ENCODE peak calls at places on chromosomes 5 and 9, in four cellular contexts. S is K562, G is GM12878, W is HepG2. R is an unnamed sample.

GRCh38 chr5:124948062-124948753 is 201.8 kb upstream of the ZNF608 start:
- DNase-seq in S (no peak), G (no peak), W (no peak), R (no peak)

GRCh38 chr5:39517800-39518199 is 93.0 kb upstream of the DAB2 start:
- DNase-seq in S (no peak), G (no peak), W (no peak), R (no peak)

GRCh38 chr9:13485068-13485596 is 205.6 kb upstream of the MPDZ start:
- DNase-seq in S (no peak), G (no peak), W (no peak), R (no peak)

GRCh38 chr9:19027825-19028224 is 5.2 kb downstream of the SAXO1 start:
- DNase-seq in S (no peak), G (no peak), W (no peak), R (no peak)

GRCh38 chr9:115469826-115470225 is 351.9 kb upstream of the TNC start:
- DNase-seq in S (no peak), G (no peak), W (no peak), R (no peak)

GRCh38 chr5:55636711-55637110 is 75.4 kb downstream of the SLC38A9 start:
- DNase-seq in S (no peak), G (no peak), W (peak; percentile 39), R (no peak)

GRCh38 chr5:108084105-108084504 is 297.8 kb downstream of the FBXL17 start:
- DNase-seq in S (no peak), G (no peak), W (no peak), R (no peak)

GRCh38 chr5:89534331-89534730 is 651.3 kb upstream of the MEF2C start:
- DNase-seq in S (no peak), G (no peak), W (no peak), R (no peak)

GRCh38 chr5:58683567-58683966 is 100.7 kb downstream of the RAB3C start:
- DNase-seq in S (no peak), G (no peak), W (no peak), R (no peak)

GRCh38 chr5:111699976-111700375 is 57.0 kb downstream of the NREP start:
- DNase-seq in S (no peak), G (no peak), W (peak; percentile 39), R (no peak)

GRCh38 chr5:78530342-78531096 is 118.1 kb downstream of the LHFPL2 start:
- DNase-seq in S (peak; percentile 55), G (no peak), W (no peak), R (no peak)

GRCh38 chr9:113949206-113950078 is 73.3 kb downstream of the ZNF618 start:
- DNase-seq in S (no peak), G (no peak), W (no peak), R (no peak)

GRCh38 chr5:133763744-133764143 is 151.4 kb upstream of the FSTL4 start:
- DNase-seq in S (no peak), G (no peak), W (no peak), R (no peak)

GRCh38 chr5:33631786-33632185 is 191.0 kb downstream of the TARS1 start:
- DNase-seq in S (no peak), G (peak; percentile 76), W (no peak), R (no peak)

GRCh38 chr5:134934202-134934601 is 29.3 kb downstream of the PCBD2 start:
- DNase-seq in S (no peak), G (no peak), W (no peak), R (no peak)

GRCh38 chr9:69317894-69318293 is 7.1 kb upstream of the ENTREP1 start:
- DNase-seq in S (no peak), G (peak; percentile 7), W (no peak), R (no peak)

GRCh38 chr5:178473858-178474257 is 116.3 kb downstream of the COL23A1 start:
- DNase-seq in S (no peak), G (no peak), W (no peak), R (no peak)

GRCh38 chr5:147734839-147735238 is 47.7 kb downstream of the JAKMIP2 start:
- DNase-seq in S (no peak), G (no peak), W (no peak), R (no peak)
- TF ChIP-seq TARDBP in S (no peak), G (no peak), W (no peak), R (no peak)

DNA sequence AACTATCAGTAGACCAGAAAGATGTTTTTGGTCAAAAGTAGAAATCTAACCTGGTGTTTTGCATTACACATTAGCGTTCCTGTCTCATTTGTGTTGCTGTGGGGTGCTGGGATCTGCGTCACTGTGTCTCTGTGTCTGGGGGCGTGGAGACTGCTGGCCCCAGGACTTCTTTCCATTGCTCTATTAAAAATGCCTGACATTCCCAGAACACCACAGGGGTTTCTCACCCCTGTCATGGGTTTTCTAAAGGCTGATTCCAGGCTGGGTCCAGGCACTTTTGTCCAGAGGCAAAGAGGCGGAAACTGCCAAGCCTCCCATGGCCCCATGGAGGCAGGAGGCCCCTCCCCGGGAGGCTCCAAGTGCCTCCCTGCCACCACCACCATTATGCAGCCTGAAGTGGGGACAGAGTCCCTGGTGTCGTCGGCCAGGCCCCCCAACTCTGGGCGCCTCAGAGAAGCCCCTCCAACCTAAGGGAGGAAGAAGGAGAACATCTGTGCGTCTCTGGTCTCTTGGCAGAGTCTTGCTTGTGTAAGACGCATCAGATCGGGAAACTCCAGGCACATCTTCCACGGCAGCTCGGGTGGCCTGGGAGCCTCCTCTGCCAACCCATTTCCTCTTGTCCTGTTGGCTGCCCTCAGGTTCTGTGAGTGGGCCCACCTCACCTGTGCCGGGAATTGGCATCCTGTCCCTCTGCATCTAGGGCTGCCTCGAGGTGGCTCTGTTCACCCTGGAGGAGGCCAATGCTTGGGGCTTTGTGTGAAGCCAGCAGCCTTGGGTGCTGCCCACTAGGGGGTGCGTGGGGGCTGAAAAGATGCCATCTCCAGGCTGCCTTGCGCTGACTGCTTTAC is 13.8 kb upstream of the PLEKHG4B start:
- DNase-seq in S (peak; percentile 64), G (no peak), W (peak; percentile 32), R (no peak)
- TF ChIP-seq SP1 in S (no peak), G (no peak), W (no peak), R (no peak)

GRCh38 chr5:179553875-179554274 is 3.5 kb downstream of the RUFY1 start:
- DNase-seq in S (no peak), G (no peak), W (peak; percentile 40), R (no peak)
- TF ChIP-seq TARDBP in S (no peak), G (no peak), W (no peak), R (no peak)

DNA sequence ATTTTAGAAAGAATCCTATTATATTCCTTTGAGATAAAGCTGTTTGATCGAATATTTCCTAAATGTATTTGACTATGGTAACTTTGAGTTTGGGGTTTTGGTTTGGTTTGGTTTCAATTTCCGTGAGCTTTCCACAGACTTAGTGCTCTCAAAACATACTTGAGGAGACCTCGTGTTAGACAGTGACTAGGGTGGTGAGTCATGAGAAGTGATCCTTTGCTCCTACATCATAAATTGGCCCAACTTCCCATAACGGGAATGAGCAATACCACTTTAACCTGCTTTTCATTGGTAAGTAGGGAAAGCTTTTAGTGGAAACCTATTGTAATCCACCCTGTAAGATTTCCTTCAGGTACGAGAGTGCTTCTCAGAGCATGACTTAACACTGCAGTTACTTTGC is 3.8 kb upstream of the RASEF start:
- DNase-seq in S (no peak), G (no peak), W (no peak), R (no peak)
- TF ChIP-seq SP1 in S (no peak), G (no peak), W (no peak), R (no peak)

GRCh38 chr9:16258708-16259107 is 611.8 kb downstream of the BNC2 start:
- DNase-seq in S (no peak), G (peak; percentile 19), W (no peak), R (no peak)

GRCh38 chr9:16266648-16267276 is 603.7 kb downstream of the BNC2 start:
- DNase-seq in S (peak; percentile 5), G (no peak), W (no peak), R (peak; percentile 13)

GRCh38 chr9:16258191-16258590 is 612.3 kb downstream of the BNC2 start:
- DNase-seq in S (no peak), G (no peak), W (no peak), R (no peak)

GRCh38 chr9:16265671-16266070 is 604.8 kb downstream of the BNC2 start:
- DNase-seq in S (no peak), G (no peak), W (no peak), R (no peak)

GRCh38 chr9:16262467-16263261 is 607.8 kb downstream of the BNC2 start:
- DNase-seq in S (no peak), G (no peak), W (no peak), R (no peak)
- TF ChIP-seq TARDBP in S (no peak), G (no peak), W (no peak), R (no peak)

GRCh38 chr9:31824860-31825259 is 559.6 kb upstream of the ACO1 start:
- DNase-seq in S (no peak), G (no peak), W (peak; percentile 82), R (no peak)
- TF ChIP-seq SP1 in S (no peak), G (no peak), W (no peak), R (no peak)